ENCODE peak calls at places on chromosomes 16 and 17, in six cellular contexts. O, W, F, A, L and Y are unnamed samples.

GRCh38 chr17:67165201-67165600 is 79.8 kb downstream of the HELZ start:
- DNase-seq in L (no peak), F (no peak), O (no peak), A (no peak), W (no peak), Y (no peak)

GRCh38 chr16:86608301-86608747 is 30.0 kb downstream of the FOXL1 start:
- DNase-seq in F (no peak), L (no peak), O (no peak), W (no peak), A (no peak), Y (no peak)

GRCh38 chr17:22507823-22508222 is 815.5 kb downstream of the KCNJ18 start:
- DNase-seq in L (no peak), W (no peak), F (peak; percentile 0), A (no peak), O (no peak), Y (peak; percentile 7)

GRCh38 chr17:233473-233941 is 52.1 kb upstream of the DOC2B start:
- DNase-seq in O (no peak), W (no peak), A (peak; percentile 32), L (no peak), F (no peak), Y (no peak)

GRCh38 chr17:2421315-2422147 is 20.7 kb upstream of the MNT start:
- DNase-seq in F (peak; percentile 55), W (no peak), L (no peak), O (no peak), A (no peak), Y (no peak)

GRCh38 chr17:81417879-81418709 is 22.8 kb downstream of the BAHCC1 start:
- DNase-seq in O (no peak), L (no peak), F (no peak), A (no peak), W (no peak), Y (no peak)

GRCh38 chr16:54444851-54445523 is 158.4 kb upstream of the IRX3 start:
- DNase-seq in A (no peak), F (no peak), W (no peak), L (no peak), O (no peak), Y (no peak)

GRCh38 chr16:81798311-81799137 is 19.4 kb downstream of the PLCG2 start:
- DNase-seq in W (no peak), O (no peak), L (no peak), F (no peak), A (no peak), Y (no peak)

GRCh38 chr17:51189162-51189561 is 23.0 kb downstream of the NME2 start:
- DNase-seq in L (no peak), A (no peak), F (no peak), W (no peak), O (no peak), Y (no peak)

GRCh38 chr17:44924107-44924544 is 8.8 kb upstream of the GFAP start:
- DNase-seq in O (no peak), L (no peak), A (no peak), F (no peak), W (no peak), Y (peak; percentile 56)

GRCh38 chr17:59783221-59784016 is 76.0 kb downstream of the VMP1 start:
- DNase-seq in W (no peak), F (no peak), L (no peak), O (no peak), A (no peak), Y (no peak)

GRCh38 chr17:20203761-20204263 is 194.7 kb downstream of the SPECC1 start:
- DNase-seq in W (no peak), L (no peak), O (no peak), A (no peak), F (no peak), Y (no peak)

GRCh38 chr16:47956881-47957280 is 198.9 kb downstream of the ABCC12 start:
- DNase-seq in F (no peak), A (no peak), O (no peak), W (no peak), L (no peak), Y (no peak)

GRCh38 chr17:37475713-37476420 is 13.8 kb upstream of the DUSP14 start:
- DNase-seq in L (no peak), A (no peak), O (no peak), W (no peak), F (no peak), Y (no peak)

GRCh38 chr16:57591086-57591869 is 37.2 kb upstream of the ADGRG1 start:
- DNase-seq in O (peak; percentile 83), L (peak; percentile 80), W (peak; percentile 41), A (peak; percentile 81), F (peak; percentile 80), Y (peak; percentile 10)

GRCh38 chr17:61986898-61987297 is 59.1 kb upstream of the INTS2 start:
- DNase-seq in O (no peak), F (no peak), L (no peak), W (no peak), A (no peak), Y (no peak)

GRCh38 chr17:81839301-81839700 is 4.5 kb upstream of the PPP1R27 start:
- DNase-seq in L (no peak), W (no peak), F (no peak), O (no peak), A (no peak), Y (no peak)

GRCh38 chr17:66932295-66932694 is 32.2 kb upstream of the CACNG4 start:
- DNase-seq in A (no peak), O (no peak), F (no peak), L (no peak), W (no peak), Y (no peak)

GRCh38 chr17:81242421-81243332 is 3.6 kb downstream of the NDUFAF8 start:
- DNase-seq in F (no peak), W (no peak), A (no peak), O (no peak), L (no peak), Y (no peak)

GRCh38 chr16:65037558-65037957 is 84.3 kb downstream of the CDH11 start:
- DNase-seq in A (no peak), L (no peak), F (no peak), O (no peak), W (no peak), Y (no peak)

GRCh38 chr17:82361885-82362633 is 3.0 kb downstream of the TEX19 start:
- DNase-seq in O (no peak), L (no peak), A (no peak), W (no peak), F (no peak), Y (no peak)

GRCh38 chr17:6913608-6914443 is 82.0 kb upstream of the ALOX12 start:
- DNase-seq in A (peak; percentile 68), O (peak; percentile 73), L (peak; percentile 35), W (peak; percentile 77), F (peak; percentile 78), Y (no peak)

GRCh38 chr16:7390974-7391373 is 58.3 kb downstream of the RBFOX1 start:
- DNase-seq in L (no peak), W (no peak), O (no peak), A (no peak), F (no peak), Y (no peak)

GRCh38 chr17:31588512-31588911 is 197.0 kb downstream of the RAB11FIP4 start:
- DNase-seq in A (no peak), L (no peak), W (no peak), O (no peak), F (no peak), Y (no peak)

GRCh38 chr17:76593964-76594363 is 8.3 kb upstream of the ST6GALNAC2 start:
- DNase-seq in L (no peak), O (no peak), A (no peak), W (no peak), F (no peak), Y (no peak)

GRCh38 chr17:79621151-79621940 is 10.5 kb upstream of the RBFOX3 start:
- DNase-seq in O (no peak), W (peak; percentile 12), F (no peak), A (no peak), L (no peak), Y (no peak)

GRCh38 chr17:77724876-77725615 is 233.5 kb upstream of the TNRC6C start:
- DNase-seq in A (peak; percentile 53), L (no peak), W (no peak), O (no peak), F (peak; percentile 34), Y (no peak)

GRCh38 chr17:63490321-63490720 is 13.5 kb downstream of the ACE start:
- DNase-seq in L (no peak), A (no peak), W (no peak), O (no peak), F (no peak), Y (no peak)

GRCh38 chr16:50210266-50211038 is 55.9 kb upstream of the ADCY7 start:
- DNase-seq in W (no peak), O (peak; percentile 63), A (peak; percentile 81), L (peak; percentile 32), F (peak; percentile 80), Y (peak; percentile 73)

GRCh38 chr16:79444522-79445040 is 156.0 kb downstream of the MAF start:
- DNase-seq in L (no peak), O (no peak), F (no peak), A (no peak), W (no peak), Y (no peak)

GRCh38 chr17:4560837-4561241 is 462 bp upstream of the GGT6 start:
- DNase-seq in W (no peak), F (no peak), O (no peak), L (no peak), A (no peak), Y (no peak)
- TF ChIP-seq CTCF in W (no peak), F (no peak), O (no peak), L (no peak), A (no peak), Y (no peak)

GRCh38 chr17:8223356-8224063 is 13.1 kb upstream of the AURKB start:
- DNase-seq in W (no peak), F (peak; percentile 74), A (peak; percentile 67), O (peak; percentile 58), L (no peak), Y (no peak)
- TF ChIP-seq CTCF in W (no peak), F (peak; percentile 37), A (no peak), O (no peak), L (no peak), Y (peak; percentile 44)

DNA sequence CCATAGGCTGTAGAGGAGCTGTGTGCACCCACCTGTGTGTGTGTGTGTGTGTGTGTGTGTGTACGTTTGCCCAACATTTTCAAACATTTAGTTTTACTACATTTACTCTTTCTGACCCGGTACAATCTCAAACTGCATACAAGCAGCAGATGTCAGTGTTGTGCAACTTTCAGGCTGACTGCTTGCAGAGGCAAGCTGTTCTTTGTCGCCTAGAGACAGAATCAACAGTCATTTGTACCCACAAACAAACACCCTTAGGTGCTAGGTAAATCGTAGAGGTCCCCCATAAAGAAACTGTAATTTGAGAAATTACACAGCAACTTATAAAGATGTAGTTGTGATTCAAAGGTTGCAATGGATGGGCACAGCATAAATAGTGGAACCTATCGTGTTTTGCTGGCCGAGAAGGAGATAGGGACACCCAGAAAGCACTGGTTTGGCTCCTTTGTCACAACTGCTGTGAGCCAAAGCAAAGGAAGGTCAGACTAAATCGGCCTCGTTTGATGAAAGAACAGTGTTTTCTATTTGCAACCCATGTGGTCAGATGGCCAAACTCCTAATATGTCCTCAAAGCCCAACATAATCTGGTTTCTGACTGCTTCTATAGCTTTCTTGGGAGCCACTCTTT is 478.4 kb downstream of the TOX3 start:
- DNase-seq in F (no peak), W (no peak), O (peak; percentile 42), L (no peak), A (peak; percentile 35), Y (peak; percentile 61)
- TF ChIP-seq CTCF in F (peak; percentile 45), W (no peak), O (no peak), L (peak; percentile 32), A (no peak), Y (peak; percentile 89)

DNA sequence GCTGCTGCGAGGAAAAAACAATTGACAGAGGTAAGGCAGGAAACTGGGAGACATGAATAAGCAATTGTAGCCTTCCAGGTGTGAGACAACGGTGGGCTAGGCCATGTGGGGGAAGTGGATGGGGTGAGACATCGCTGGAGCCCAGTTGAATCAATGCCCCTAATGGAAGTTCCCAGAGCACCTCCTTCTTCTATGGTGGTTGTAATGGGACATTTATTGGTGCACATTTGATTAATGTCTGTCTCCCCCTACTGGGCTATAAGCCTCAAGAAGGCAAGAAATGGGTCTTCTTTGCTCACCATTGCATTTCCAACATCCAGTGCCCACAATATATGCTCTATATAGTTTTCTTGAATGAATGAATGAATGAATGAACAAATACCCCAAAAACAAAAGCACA is 22.7 kb upstream of the CD300E start:
- DNase-seq in A (no peak), L (peak; percentile 12), O (no peak), F (no peak), W (no peak), Y (no peak)
- TF ChIP-seq CTCF in A (no peak), L (peak; percentile 66), O (no peak), F (peak; percentile 22), W (no peak), Y (peak; percentile 35)